ENCODE peak calls at places on chromosomes 16 and 17, in seven cellular contexts. S is HEK293T; A is heart right ventricle; Z is ovary; N is CD4-positive, alpha-beta memory T cell; K is NCI-H460; U is cardiac fibroblast. J is an unnamed sample.

GRCh38 chr17:71224824-71225575 is 895.8 kb upstream of the SOX9 start:
- DNase-seq in N (no peak), S (peak; percentile 17), A (no peak), U (peak; percentile 2), K (no peak), Z (no peak), J (no peak)

GRCh38 chr17:17063546-17064122 is 21.4 kb downstream of the MPRIP start:
- DNase-seq in S (no peak), N (no peak), U (peak; percentile 46), A (peak; percentile 64), Z (peak; percentile 41), K (no peak), J (no peak)

GRCh38 chr16:25872369-25873070 is 180.8 kb downstream of the HS3ST4 start:
- DNase-seq in S (no peak), N (no peak), A (no peak), K (no peak), Z (no peak), U (no peak), J (no peak)

GRCh38 chr17:41171881-41172280 is 3.9 kb upstream of the KRTAP4-3 start:
- DNase-seq in A (no peak), N (no peak), S (no peak), U (no peak), K (no peak), Z (no peak), J (no peak)

GRCh38 chr16:29806096-29806579 is at the start of gene MAZ:
- DNase-seq in S (no peak), K (no peak), U (no peak), Z (no peak), N (peak; percentile 72), A (no peak), J (peak; percentile 82)

GRCh38 chr17:79515110-79515509 is 95.7 kb downstream of the RBFOX3 start:
- DNase-seq in A (no peak), N (no peak), U (no peak), K (no peak), Z (no peak), S (no peak), J (no peak)

GRCh38 chr16:89130448-89130847 is 36.8 kb downstream of the ACSF3 start:
- DNase-seq in S (no peak), K (no peak), Z (no peak), U (no peak), N (no peak), A (no peak), J (no peak)

GRCh38 chr16:8236816-8237215 is 353.5 kb downstream of the TMEM114 start:
- DNase-seq in K (no peak), Z (no peak), A (no peak), N (no peak), U (no peak), S (no peak), J (no peak)

GRCh38 chr16:89971495-89972243 is 23.1 kb downstream of the DEF8 start:
- DNase-seq in U (no peak), A (peak; percentile 33), K (no peak), Z (no peak), S (no peak), N (no peak), J (no peak)

GRCh38 chr17:39450847-39451581 is at the start of gene MED1:
- DNase-seq in U (peak; percentile 99), A (peak; percentile 90), S (peak; percentile 94), Z (peak; percentile 92), N (peak; percentile 92), K (peak; percentile 99), J (peak; percentile 99)

GRCh38 chr16:30121741-30122620 is 1.0 kb downstream of the MAPK3 start:
- DNase-seq in K (no peak), Z (peak; percentile 62), A (peak; percentile 82), N (no peak), S (no peak), U (peak; percentile 49), J (no peak)

GRCh38 chr16:86061318-86061695 is 162.3 kb downstream of the IRF8 start:
- DNase-seq in S (no peak), K (no peak), N (no peak), A (no peak), U (no peak), Z (peak; percentile 3), J (no peak)

GRCh38 chr17:81509687-81510523 is 2.7 kb downstream of the ACTG1 start:
- DNase-seq in S (no peak), U (peak; percentile 46), K (no peak), Z (no peak), N (peak; percentile 45), A (no peak), J (no peak)

GRCh38 chr17:47789611-47790520 is 31.7 kb downstream of the OSBPL7 start:
- DNase-seq in A (peak; percentile 56), U (peak; percentile 52), K (peak; percentile 49), N (peak; percentile 54), Z (no peak), S (peak; percentile 85), J (peak; percentile 51)

GRCh38 chr17:850086-850827 is 68.1 kb downstream of the MRM3 start:
- DNase-seq in Z (no peak), N (no peak), K (no peak), U (no peak), A (no peak), S (no peak), J (no peak)

GRCh38 chr16:3235856-3236669 is 1.1 kb upstream of the ZNF200 start:
- DNase-seq in S (peak; percentile 76), U (no peak), K (no peak), Z (peak; percentile 49), A (peak; percentile 47), N (peak; percentile 75), J (peak; percentile 92)

GRCh38 chr17:72715906-72716572 is 376.4 kb downstream of the SLC39A11 start:
- DNase-seq in S (no peak), N (no peak), A (no peak), K (no peak), Z (no peak), U (peak; percentile 93), J (peak; percentile 95)

GRCh38 chr16:20704281-20704680 is 6.8 kb upstream of the ACSM1 start:
- DNase-seq in U (no peak), A (no peak), S (no peak), N (no peak), Z (no peak), K (no peak), J (no peak)

GRCh38 chr17:76078859-76079576 is at the start of gene ZACN:
- DNase-seq in U (no peak), A (no peak), K (no peak), S (no peak), Z (no peak), N (no peak), J (no peak)

GRCh38 chr16:13982446-13982845 is 62.5 kb downstream of the ERCC4 start:
- DNase-seq in K (no peak), S (no peak), A (no peak), U (peak; percentile 28), Z (no peak), N (no peak), J (no peak)

GRCh38 chr17:2982854-2983636 is 80.4 kb downstream of the OR1D5 start:
- DNase-seq in A (peak; percentile 80), N (no peak), S (no peak), K (peak; percentile 36), U (peak; percentile 94), Z (peak; percentile 89), J (peak; percentile 26)

GRCh38 chr16:69093974-69094373 is 11.5 kb upstream of the HAS3 start:
- DNase-seq in S (no peak), N (no peak), Z (no peak), U (no peak), K (no peak), A (no peak), J (no peak)